ENCODE peak calls at places on chromosomes 2 and 18, in four cellular contexts. One of them, this sample, is unnamed.

GRCh38 chr2:170873035-170873692 is 55.9 kb upstream of the GORASP2 start:
- DNase-seq in H1: peak; percentile 44
- DNase-seq in IMR-90: peak; percentile 59
- DNase-seq in mesendoderm: peak; percentile 86
- DNase-seq in this sample: peak; percentile 87

GRCh38 chr2:42169869-42170465 is 814 bp downstream of the EML4 start:
- DNase-seq in H1: no peak
- DNase-seq in mesendoderm: no peak
- DNase-seq in IMR-90: peak; percentile 15
- DNase-seq in this sample: no peak

GRCh38 chr2:78245394-78246140 is 723.4 kb upstream of the LRRTM4 start:
- DNase-seq in H1: no peak
- DNase-seq in mesendoderm: peak; percentile 7
- DNase-seq in IMR-90: no peak
- DNase-seq in this sample: no peak

GRCh38 chr2:73823916-73824523 is 4.7 kb upstream of the STAMBP start:
- DNase-seq in mesendoderm: peak; percentile 66
- DNase-seq in IMR-90: peak; percentile 91
- DNase-seq in H1: no peak
- DNase-seq in this sample: no peak

GRCh38 chr2:128788636-128789220 is 470.1 kb upstream of the HS6ST1 start:
- DNase-seq in IMR-90: no peak
- DNase-seq in H1: no peak
- DNase-seq in mesendoderm: no peak
- DNase-seq in this sample: peak; percentile 12

GRCh38 chr18:29418136-29418535 is 1241.2 kb upstream of the CDH2 start:
- DNase-seq in mesendoderm: no peak
- DNase-seq in H1: no peak
- DNase-seq in IMR-90: peak; percentile 86
- DNase-seq in this sample: no peak

GRCh38 chr2:2804528-2804927 is 473.5 kb upstream of the MYT1L start:
- DNase-seq in IMR-90: no peak
- DNase-seq in mesendoderm: no peak
- DNase-seq in H1: no peak
- DNase-seq in this sample: no peak

GRCh38 chr2:221896505-221897151 is 324.5 kb upstream of the EPHA4 start:
- DNase-seq in IMR-90: peak; percentile 53
- DNase-seq in H1: no peak
- DNase-seq in mesendoderm: peak; percentile 68
- DNase-seq in this sample: no peak

GRCh38 chr2:173602153-173602552 is 247.5 kb downstream of the CDCA7 start:
- DNase-seq in H1: no peak
- DNase-seq in IMR-90: no peak
- DNase-seq in mesendoderm: no peak
- DNase-seq in this sample: no peak

GRCh38 chr2:171034315-171034714 is 105.3 kb downstream of the GORASP2 start:
- DNase-seq in mesendoderm: no peak
- DNase-seq in H1: no peak
- DNase-seq in IMR-90: peak; percentile 45
- DNase-seq in this sample: no peak

GRCh38 chr18:23437357-23438045 is 15.6 kb upstream of the RIOK3 start:
- DNase-seq in H1: peak; percentile 25
- DNase-seq in IMR-90: peak; percentile 62
- DNase-seq in mesendoderm: peak; percentile 86
- DNase-seq in this sample: peak; percentile 84

GRCh38 chr2:190459881-190460280 is 51.7 kb downstream of the MFSD6 start:
- DNase-seq in IMR-90: no peak
- DNase-seq in H1: no peak
- DNase-seq in mesendoderm: no peak
- DNase-seq in this sample: no peak

DNA sequence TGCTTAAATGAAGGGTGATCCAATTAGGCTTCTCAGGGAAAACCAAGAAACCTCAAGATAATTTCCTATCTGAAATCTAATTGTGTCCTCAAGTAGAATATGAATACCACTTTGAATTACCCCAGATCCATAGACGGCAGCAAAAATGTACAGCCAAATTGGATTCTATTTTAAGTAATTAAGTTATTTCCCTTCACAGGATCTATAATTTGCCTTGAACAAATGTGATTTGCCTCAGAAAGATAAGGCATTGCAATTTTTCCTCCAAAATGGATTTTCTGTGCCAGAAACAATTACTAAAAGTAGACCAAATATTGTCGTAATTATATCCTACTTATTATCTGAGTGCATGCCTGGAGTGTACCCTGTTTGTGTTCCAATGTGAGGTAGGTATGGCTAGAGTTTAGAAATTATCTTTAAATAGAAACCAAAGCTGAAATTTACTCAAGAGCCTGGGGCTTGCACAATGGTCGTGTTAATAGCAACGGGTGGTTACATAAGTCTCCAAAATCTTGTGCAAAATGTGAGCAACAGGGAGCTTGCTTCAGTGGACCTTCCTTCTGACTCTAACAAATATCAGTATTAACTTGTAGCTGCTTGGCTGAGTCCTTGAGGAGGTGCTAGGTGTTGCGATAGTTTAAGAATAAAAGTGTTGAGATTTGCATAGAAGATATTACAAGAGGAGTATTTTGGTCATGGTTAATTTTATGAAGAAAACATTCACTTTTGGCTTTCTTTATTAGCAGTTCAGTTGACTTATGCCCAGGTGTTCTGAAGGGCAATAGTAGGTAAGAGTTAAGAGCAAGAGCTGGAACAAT is 4.8 kb downstream of the CXCR4 start:
- DNase-seq in mesendoderm: no peak
- DNase-seq in IMR-90: no peak
- DNase-seq in H1: no peak
- DNase-seq in this sample: no peak
- H3K56ac ChIP-seq in mesendoderm: no peak overlapping the region
- H3K56ac ChIP-seq in IMR-90: no peak overlapping the region
- H3K56ac ChIP-seq in H1: no peak overlapping the region
- H3K56ac ChIP-seq in this sample: no peak overlapping the region

GRCh38 chr18:9649164-9649540 is 34.8 kb upstream of the PPP4R1 start:
- DNase-seq in mesendoderm: no peak
- DNase-seq in H1: no peak
- DNase-seq in IMR-90: peak; percentile 57
- DNase-seq in this sample: no peak
- H3K56ac ChIP-seq in mesendoderm: no peak overlapping the region
- H3K56ac ChIP-seq in H1: no peak overlapping the region
- H3K56ac ChIP-seq in IMR-90: peak overlapping the region; percentile 46
- H3K56ac ChIP-seq in this sample: no peak overlapping the region

GRCh38 chr2:231696004-231696367 is 12.3 kb upstream of the PTMA start:
- DNase-seq in IMR-90: peak; percentile 39
- DNase-seq in H1: no peak
- DNase-seq in mesendoderm: no peak
- DNase-seq in this sample: no peak

GRCh38 chr2:231693956-231694355 is 14.4 kb upstream of the PTMA start:
- DNase-seq in IMR-90: no peak
- DNase-seq in H1: no peak
- DNase-seq in mesendoderm: no peak
- DNase-seq in this sample: no peak

GRCh38 chr2:231704017-231704416 is 4.3 kb upstream of the PTMA start:
- DNase-seq in H1: no peak
- DNase-seq in mesendoderm: no peak
- DNase-seq in IMR-90: no peak
- DNase-seq in this sample: no peak

GRCh38 chr2:231701456-231702373 is 6.6 kb upstream of the PTMA start:
- DNase-seq in H1: no peak
- DNase-seq in mesendoderm: no peak
- DNase-seq in IMR-90: peak; percentile 57
- DNase-seq in this sample: no peak

DNA sequence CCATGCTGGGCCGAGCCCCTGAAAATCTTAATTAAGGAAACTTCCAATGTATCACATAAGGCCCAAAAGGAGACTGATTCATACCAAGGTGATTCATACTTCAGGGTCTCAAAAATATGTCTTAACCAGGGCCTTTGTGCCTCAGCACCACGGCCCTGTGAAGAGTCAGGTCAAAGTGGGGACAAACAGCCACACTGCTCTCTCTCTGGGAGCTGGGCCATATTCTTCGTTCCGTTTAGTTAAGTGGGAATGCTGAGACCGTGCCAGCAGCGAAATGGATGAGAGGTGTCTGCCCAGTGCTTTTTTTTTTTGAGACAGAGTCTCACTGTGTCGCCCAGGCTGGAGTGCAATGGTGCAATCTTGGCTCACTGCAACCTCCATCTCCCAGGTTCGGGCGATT is 9.3 kb upstream of the PTMA start:
- DNase-seq in H1: no peak
- DNase-seq in mesendoderm: no peak
- DNase-seq in IMR-90: peak; percentile 37
- DNase-seq in this sample: no peak
- H3K56ac ChIP-seq in H1: no peak overlapping the region
- H3K56ac ChIP-seq in mesendoderm: no peak overlapping the region
- H3K56ac ChIP-seq in IMR-90: no peak overlapping the region
- H3K56ac ChIP-seq in this sample: no peak overlapping the region

GRCh38 chr2:115105966-115106365 is 663.5 kb downstream of the DPP10 start:
- DNase-seq in IMR-90: no peak
- DNase-seq in H1: no peak
- DNase-seq in mesendoderm: no peak
- DNase-seq in this sample: no peak
- H3K56ac ChIP-seq in IMR-90: no peak overlapping the region
- H3K56ac ChIP-seq in H1: no peak overlapping the region
- H3K56ac ChIP-seq in mesendoderm: no peak overlapping the region
- H3K56ac ChIP-seq in this sample: no peak overlapping the region

GRCh38 chr2:226973821-226974220 is 138.0 kb downstream of the RHBDD1 start:
- DNase-seq in IMR-90: no peak
- DNase-seq in mesendoderm: no peak
- DNase-seq in H1: no peak
- DNase-seq in this sample: no peak
- H3K56ac ChIP-seq in IMR-90: no peak overlapping the region
- H3K56ac ChIP-seq in mesendoderm: no peak overlapping the region
- H3K56ac ChIP-seq in H1: no peak overlapping the region
- H3K56ac ChIP-seq in this sample: no peak overlapping the region

GRCh38 chr18:62976227-62976626 is 260.9 kb downstream of the PHLPP1 start:
- DNase-seq in IMR-90: no peak
- DNase-seq in H1: no peak
- DNase-seq in mesendoderm: no peak
- DNase-seq in this sample: no peak

GRCh38 chr18:62973689-62974088 is 258.3 kb downstream of the PHLPP1 start:
- DNase-seq in IMR-90: no peak
- DNase-seq in mesendoderm: no peak
- DNase-seq in H1: no peak
- DNase-seq in this sample: no peak

GRCh38 chr18:62974388-62974787 is 259.0 kb downstream of the PHLPP1 start:
- DNase-seq in H1: no peak
- DNase-seq in mesendoderm: no peak
- DNase-seq in IMR-90: no peak
- DNase-seq in this sample: no peak

GRCh38 chr18:62975785-62976184 is 260.4 kb downstream of the PHLPP1 start:
- DNase-seq in IMR-90: no peak
- DNase-seq in H1: no peak
- DNase-seq in mesendoderm: no peak
- DNase-seq in this sample: no peak

GRCh38 chr18:62974928-62975675 is 259.8 kb downstream of the PHLPP1 start:
- DNase-seq in H1: no peak
- DNase-seq in IMR-90: no peak
- DNase-seq in mesendoderm: no peak
- DNase-seq in this sample: no peak
- H3K56ac ChIP-seq in H1: no peak overlapping the region
- H3K56ac ChIP-seq in IMR-90: no peak overlapping the region
- H3K56ac ChIP-seq in mesendoderm: no peak overlapping the region
- H3K56ac ChIP-seq in this sample: no peak overlapping the region

GRCh38 chr2:117587310-117587709 is 227.2 kb upstream of the DDX18 start:
- DNase-seq in H1: no peak
- DNase-seq in IMR-90: no peak
- DNase-seq in mesendoderm: no peak
- DNase-seq in this sample: no peak
- H3K56ac ChIP-seq in H1: no peak overlapping the region
- H3K56ac ChIP-seq in IMR-90: no peak overlapping the region
- H3K56ac ChIP-seq in mesendoderm: no peak overlapping the region
- H3K56ac ChIP-seq in this sample: no peak overlapping the region

GRCh38 chr2:21658907-21659306 is 535.1 kb downstream of the TDRD15 start:
- DNase-seq in mesendoderm: no peak
- DNase-seq in IMR-90: peak; percentile 34
- DNase-seq in H1: no peak
- DNase-seq in this sample: no peak
- H3K56ac ChIP-seq in mesendoderm: no peak overlapping the region
- H3K56ac ChIP-seq in IMR-90: no peak overlapping the region
- H3K56ac ChIP-seq in H1: no peak overlapping the region
- H3K56ac ChIP-seq in this sample: no peak overlapping the region